ENCODE peak calls at places on chromosome 16, in four cellular contexts. M is GM23248, G is HCT116, W is SK-N-SH. L is an unnamed sample. For H3K9me2, the result is how much of the 10 kb centered on the place peaks cover.

GRCh38 chr16:81493755-81494433 is 49.3 kb downstream of the CMIP start:
- DNase-seq in M (peak), W (no peak), G (peak), L (no peak)

GRCh38 chr16:48997946-48998345 is 283.7 kb downstream of the CBLN1 start:
- DNase-seq in W (no peak), M (no peak), G (no peak), L (no peak)

GRCh38 chr16:78407191-78407590 is 307.7 kb downstream of the WWOX start:
- DNase-seq in G (no peak), W (no peak), M (peak), L (no peak)

GRCh38 chr16:53091508-53092211 is 36.9 kb downstream of the CHD9 start:
- DNase-seq in M (peak), W (peak), G (no peak), L (peak)

GRCh38 chr16:53913082-53913870 is 209.3 kb downstream of the FTO start:
- DNase-seq in M (peak), G (no peak), W (no peak), L (no peak)

GRCh38 chr16:9436175-9436574 is 344.7 kb downstream of the HAPSTR1 start:
- DNase-seq in G (no peak), M (no peak), W (no peak), L (no peak)

GRCh38 chr16:64679976-64680375 is 441.9 kb downstream of the CDH11 start:
- DNase-seq in W (no peak), G (no peak), M (no peak), L (no peak)

GRCh38 chr16:87382023-87382785 is 1.4 kb downstream of the FBXO31 start:
- DNase-seq in M (peak), W (no peak), G (no peak), L (no peak)

GRCh38 chr16:56237451-56237930 is 46.2 kb downstream of the GNAO1 start:
- DNase-seq in M (no peak), W (no peak), G (no peak), L (no peak)

GRCh38 chr16:25198021-25198420 is 18.7 kb upstream of the AQP8 start:
- DNase-seq in W (no peak), M (peak), G (peak), L (no peak)

GRCh38 chr16:82175627-82176026 is 5.6 kb upstream of the MPHOSPH6 start:
- DNase-seq in M (no peak), G (no peak), W (no peak), L (no peak)

GRCh38 chr16:46929378-46930332 is 43.8 kb downstream of the DNAJA2 start:
- DNase-seq in G (peak), M (peak), W (peak), L (peak)

GRCh38 chr16:2979669-2980226 is 498 bp downstream of the PKMYT1 start:
- DNase-seq in W (peak), G (no peak), M (peak), L (peak)

GRCh38 chr16:82138478-82139285 is 31.3 kb downstream of the MPHOSPH6 start:
- DNase-seq in M (no peak), G (peak), W (no peak), L (no peak)

GRCh38 chr16:86579268-86580062 is 1.1 kb downstream of the FOXL1 start:
- DNase-seq in G (no peak), M (peak), W (no peak), L (no peak)

GRCh38 chr16:23496826-23497542 is 13.3 kb downstream of the GGA2 start:
- DNase-seq in W (no peak), G (no peak), M (peak), L (no peak)

GRCh38 chr16:29974291-29975133 is 844 bp downstream of the TAOK2 start:
- DNase-seq in M (peak), W (peak), G (no peak), L (no peak)

GRCh38 chr16:1509307-1510221 is 16.4 kb downstream of the TELO2 start:
- DNase-seq in M (no peak), W (no peak), G (no peak), L (no peak)

GRCh38 chr16:3348547-3349167 is 7.0 kb upstream of the OR2C1 start:
- DNase-seq in G (no peak), W (no peak), M (no peak), L (peak)

GRCh38 chr16:10964891-10965326 is 20.5 kb downstream of the CLEC16A start:
- DNase-seq in G (no peak), W (no peak), M (no peak), L (no peak)

GRCh38 chr16:4369006-4369766 is 2.5 kb upstream of the VASN start:
- DNase-seq in M (peak), W (peak), G (no peak), L (no peak)

GRCh38 chr16:56450275-56450889 is 750 bp downstream of the NUDT21 start:
- DNase-seq in G (no peak), M (peak), W (peak), L (peak)

GRCh38 chr16:46883353-46883689 is 841 bp upstream of the GPT2 start:
- DNase-seq in M (no peak), W (no peak), G (no peak), L (no peak)

GRCh38 chr16:918741-919657 is 51.8 kb downstream of the LMF1 start:
- DNase-seq in M (no peak), G (no peak), W (no peak), L (no peak)

GRCh38 chr16:69917739-69918138 is 33.4 kb upstream of the CLEC18A start:
- DNase-seq in G (no peak), M (peak), W (no peak), L (no peak)

GRCh38 chr16:87809150-87809902 is 43.5 kb upstream of the KLHDC4 start:
- DNase-seq in G (no peak), W (no peak), M (no peak), L (peak)

GRCh38 chr16:2388139-2388874 is 40.9 kb upstream of the CCNF start:
- DNase-seq in G (no peak), W (no peak), M (no peak), L (no peak)

GRCh38 chr16:24001706-24002105 is 165.9 kb downstream of the PRKCB start:
- DNase-seq in W (no peak), M (no peak), G (no peak), L (no peak)

GRCh38 chr16:55476625-55477533 is 2.1 kb upstream of the MMP2 start:
- DNase-seq in W (no peak), M (peak), G (no peak), L (no peak)

GRCh38 chr16:68406458-68407041 is 41.8 kb downstream of the SMPD3 start:
- DNase-seq in M (peak), W (peak), G (no peak), L (no peak)

GRCh38 chr16:56617212-56618085 is 8.1 kb upstream of the MT1E start:
- DNase-seq in G (no peak), W (no peak), M (peak), L (no peak)

GRCh38 chr16:17467923-17468540 is 2.7 kb downstream of the XYLT1 start:
- DNase-seq in M (peak), W (peak), G (no peak), L (peak)

GRCh38 chr16:27174007-27174406 is 29.3 kb upstream of the KDM8 start:
- DNase-seq in W (peak), G (no peak), M (no peak), L (peak)

GRCh38 chr16:27745348-27745747 is 195.4 kb downstream of the KATNIP start:
- DNase-seq in M (peak), G (no peak), W (no peak), L (no peak)

GRCh38 chr16:81861915-81862314 is 82.8 kb downstream of the PLCG2 start:
- DNase-seq in M (no peak), G (no peak), W (no peak), L (no peak)

GRCh38 chr16:55539049-55539448 is 27.4 kb upstream of the CAPNS2 start:
- DNase-seq in W (no peak), M (peak), G (no peak), L (no peak)

GRCh38 chr16:50879873-50880695 is 138.2 kb downstream of the CYLD start:
- DNase-seq in M (peak), G (no peak), W (no peak), L (no peak)

GRCh38 chr16:2362218-2362617 is 21.7 kb upstream of the ABCA3 start:
- DNase-seq in G (no peak), W (no peak), M (no peak), L (no peak)

GRCh38 chr16:14511798-14512131 is 118.3 kb downstream of the PARN start:
- DNase-seq in W (no peak), G (no peak), M (peak), L (no peak)
- H3K4me2 ChIP-seq in W (no peak), G (no peak), M (peak), L (no peak)

GRCh38 chr16:66810391-66810790 is 9.0 kb upstream of the TERB1 start:
- DNase-seq in M (no peak), G (no peak), W (no peak), L (no peak)
- H3K9me2 ChIP-seq in M (under half), G (under half), W (under half), L (under half)

GRCh38 chr16:72487283-72487682 is 315.3 kb upstream of the PMFBP1 start:
- DNase-seq in G (no peak), W (no peak), M (no peak), L (no peak)

GRCh38 chr16:72480926-72481325 is 309.0 kb upstream of the PMFBP1 start:
- DNase-seq in G (no peak), W (no peak), M (peak), L (no peak)

GRCh38 chr16:72481419-72481818 is 309.5 kb upstream of the PMFBP1 start:
- DNase-seq in M (peak), G (no peak), W (no peak), L (no peak)

DNA sequence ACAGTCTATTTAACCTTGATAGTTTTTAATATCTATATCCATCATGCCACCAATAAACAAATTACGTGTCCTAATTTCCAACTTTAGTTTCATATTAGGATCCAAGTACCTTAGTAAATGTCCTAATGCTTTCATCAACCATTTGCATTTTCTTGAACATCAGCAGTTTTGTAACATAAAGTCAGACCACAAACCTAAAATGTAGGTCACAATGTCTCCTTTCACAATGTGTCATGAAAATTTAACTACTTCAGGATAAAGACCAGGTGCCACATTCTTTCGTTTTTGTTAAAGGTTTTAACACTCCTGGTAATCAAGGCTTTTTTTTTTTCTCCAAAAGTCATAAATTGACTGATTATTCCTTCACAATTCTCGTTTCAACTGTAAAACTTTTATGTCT is 310.7 kb upstream of the PMFBP1 start:
- DNase-seq in W (no peak), M (no peak), G (no peak), L (no peak)
- H3K4me2 ChIP-seq in W (no peak), M (no peak), G (no peak), L (no peak)

GRCh38 chr16:89593841-89594240 is 18.3 kb downstream of the CPNE7 start:
- DNase-seq in M (no peak), G (no peak), W (no peak), L (no peak)
- H3K9me2 ChIP-seq in M (under half), G (under half), W (under half), L (under half)

GRCh38 chr16:12749076-12749475 is 54.6 kb downstream of the CPPED1 start:
- DNase-seq in W (no peak), G (no peak), M (no peak), L (no peak)
- H3K4me2 ChIP-seq in W (no peak), G (no peak), M (no peak), L (no peak)

GRCh38 chr16:75931970-75932369 is 205.7 kb upstream of the CPHXL start:
- DNase-seq in W (no peak), M (no peak), G (no peak), L (no peak)

GRCh38 chr16:75927824-75928223 is 201.5 kb upstream of the CPHXL start:
- DNase-seq in M (no peak), W (no peak), G (no peak), L (no peak)

GRCh38 chr16:75931043-75931442 is 204.8 kb upstream of the CPHXL start:
- DNase-seq in M (no peak), G (no peak), W (no peak), L (no peak)

GRCh38 chr16:75928295-75928694 is 202.0 kb upstream of the CPHXL start:
- DNase-seq in M (no peak), W (no peak), G (no peak), L (no peak)

GRCh38 chr16:75929056-75929455 is 202.8 kb upstream of the CPHXL start:
- DNase-seq in M (no peak), W (no peak), G (no peak), L (no peak)
- H3K9me2 ChIP-seq in M (under half), W (under half), G (under half), L (under half)

L was measured in OCI-LY7.